ENCODE peak calls at places on chromosomes 2 and 18, in five cellular contexts. A is anterior cingulate cortex, N is amniotic stem cell, P is T-helper 1 cell, V is substantia nigra. X is an unnamed sample.

GRCh38 chr2:208820289-208820688 is 413.7 kb downstream of the PTH2R start:
- DNase-seq in A (no peak), N (no peak), P (no peak), V (no peak), X (peak)

GRCh38 chr2:460861-461260 is 173.0 kb upstream of the ALKAL2 start:
- DNase-seq in A (no peak), N (no peak), P (peak), V (no peak), X (no peak)

GRCh38 chr2:168336786-168337388 is 89.5 kb upstream of the STK39 start:
- DNase-seq in A (no peak), N (no peak), P (peak), V (no peak), X (no peak)

GRCh38 chr2:68385232-68385906 is 20.3 kb downstream of the PLEK start:
- DNase-seq in A (no peak), N (no peak), P (no peak), V (no peak), X (no peak)

GRCh38 chr2:27380626-27381556 is at the start of gene ZNF513:
- DNase-seq in A (peak), N (peak), P (peak), V (peak), X (peak)

GRCh38 chr2:191892391-191892790 is 45.5 kb upstream of the CAVIN2 start:
- DNase-seq in A (no peak), N (no peak), P (no peak), V (no peak), X (no peak)

GRCh38 chr18:32026491-32027086 is 8.0 kb downstream of the RNF125 start:
- DNase-seq in A (no peak), N (no peak), P (no peak), V (no peak), X (no peak)

GRCh38 chr2:86533589-86533988 is 29.7 kb downstream of the CHMP3 start:
- DNase-seq in A (no peak), N (no peak), P (no peak), V (no peak), X (no peak)

GRCh38 chr2:240457223-240458043 is 22.0 kb downstream of the GPC1 start:
- DNase-seq in A (no peak), N (no peak), P (no peak), V (no peak), X (no peak)

GRCh38 chr2:217899231-217900009 is 103.4 kb downstream of the TNS1 start:
- DNase-seq in A (no peak), N (peak), P (no peak), V (no peak), X (no peak)

X was measured in NCI-H1694 treated with DMSO at 0.1 percent for 48 hours.